ENCODE peak calls at places on chromosomes 3 and 15, in seven cellular contexts. I, V, A, Y, X, C and K are unnamed samples.
A peak's percentile ranks its signal among the peaks of the same experiment; 100 is the strongest.

GRCh38 chr3:13427662-13428603 is 7.8 kb upstream of the NUP210 start:
- DNase-seq in I (no peak), V (no peak), A (no peak), Y (no peak), X (no peak), C (no peak), K (no peak)

GRCh38 chr3:52350436-52350835 is 34.3 kb downstream of the DNAH1 start:
- DNase-seq in I (no peak), V (no peak), A (peak; percentile 48), Y (no peak), X (no peak), C (no peak), K (no peak)

GRCh38 chr15:89642106-89642505 is 13.2 kb downstream of the KIF7 start:
- DNase-seq in I (no peak), V (no peak), A (peak; percentile 48), Y (no peak), X (no peak), C (no peak), K (no peak)

GRCh38 chr3:194029846-194030245 is 106.1 kb upstream of the HES1 start:
- DNase-seq in I (no peak), V (peak; percentile 23), A (no peak), Y (no peak), X (no peak), C (no peak), K (no peak)

GRCh38 chr3:42130007-42130328 is 38.8 kb downstream of the TRAK1 start:
- DNase-seq in I (no peak), V (no peak), A (no peak), Y (no peak), X (no peak), C (no peak), K (no peak)

GRCh38 chr3:159919873-159920272 is 68.8 kb upstream of the IL12A start:
- DNase-seq in I (peak; percentile 48), V (peak; percentile 29), A (no peak), Y (peak; percentile 44), X (no peak), C (peak; percentile 63), K (no peak)

GRCh38 chr3:136787226-136787793 is 31.6 kb upstream of the SLC35G2 start:
- DNase-seq in I (peak; percentile 38), V (no peak), A (no peak), Y (peak; percentile 34), X (no peak), C (peak; percentile 45), K (no peak)

GRCh38 chr3:8441969-8442559 is 59.6 kb upstream of the LMCD1 start:
- DNase-seq in I (peak; percentile 67), V (peak; percentile 30), A (no peak), Y (peak; percentile 84), X (no peak), C (peak; percentile 77), K (no peak)

GRCh38 chr3:35635407-35635806 is 3.9 kb upstream of the ARPP21 start:
- DNase-seq in I (no peak), V (no peak), A (no peak), Y (no peak), X (no peak), C (no peak), K (no peak)

GRCh38 chr3:124250053-124250452 is 258.1 kb upstream of the ROPN1 start:
- DNase-seq in I (peak; percentile 14), V (peak; percentile 52), A (no peak), Y (no peak), X (no peak), C (no peak), K (no peak)

GRCh38 chr3:9194509-9195184 is 54.8 kb downstream of the SRGAP3 start:
- DNase-seq in I (no peak), V (peak; percentile 86), A (no peak), Y (no peak), X (no peak), C (no peak), K (no peak)

GRCh38 chr3:192005989-192006388 is 545.0 kb downstream of the PYDC2 start:
- DNase-seq in I (no peak), V (no peak), A (no peak), Y (no peak), X (no peak), C (no peak), K (no peak)

GRCh38 chr3:159763466-159764210 is 225.0 kb upstream of the IL12A start:
- DNase-seq in I (peak; percentile 81), V (peak; percentile 93), A (peak; percentile 93), Y (peak; percentile 82), X (peak; percentile 80), C (peak; percentile 84), K (peak; percentile 91)

GRCh38 chr3:10757021-10757820 is 58.8 kb upstream of the SLC6A11 start:
- DNase-seq in I (peak; percentile 49), V (peak; percentile 96), A (no peak), Y (peak; percentile 6), X (no peak), C (peak; percentile 13), K (no peak)

GRCh38 chr15:70504988-70505387 is 258.4 kb downstream of the UACA start:
- DNase-seq in I (no peak), V (no peak), A (no peak), Y (no peak), X (no peak), C (no peak), K (no peak)

GRCh38 chr3:177013681-177014280 is 183.5 kb downstream of the TBL1XR1 start:
- DNase-seq in I (no peak), V (no peak), A (no peak), Y (no peak), X (no peak), C (no peak), K (no peak)

GRCh38 chr3:5136619-5137429 is 14.7 kb downstream of the ARL8B start:
- DNase-seq in I (peak; percentile 35), V (peak; percentile 82), A (no peak), Y (peak; percentile 43), X (no peak), C (peak; percentile 28), K (no peak)

GRCh38 chr3:102132370-102132769 is 283.1 kb downstream of the NFKBIZ start:
- DNase-seq in I (no peak), V (no peak), A (no peak), Y (peak; percentile 62), X (peak; percentile 28), C (no peak), K (no peak)

GRCh38 chr15:82647045-82647834 is at the start of gene CPEB1:
- DNase-seq in I (no peak), V (peak; percentile 6), A (peak; percentile 83), Y (peak; percentile 43), X (peak; percentile 83), C (peak; percentile 30), K (no peak)

GRCh38 chr3:108106031-108106430 is 15.2 kb upstream of the CD47 start:
- DNase-seq in I (peak; percentile 30), V (no peak), A (no peak), Y (peak; percentile 84), X (no peak), C (peak; percentile 84), K (no peak)

GRCh38 chr15:79156704-79157375 is 66.3 kb upstream of the RASGRF1 start:
- DNase-seq in I (no peak), V (no peak), A (no peak), Y (no peak), X (no peak), C (no peak), K (no peak)

GRCh38 chr3:101729586-101729985 is 5.2 kb downstream of the CEP97 start:
- DNase-seq in I (no peak), V (no peak), A (no peak), Y (no peak), X (no peak), C (no peak), K (no peak)

GRCh38 chr3:197021231-197021630 is 8.4 kb downstream of the MELTF start:
- DNase-seq in I (no peak), V (no peak), A (no peak), Y (no peak), X (no peak), C (no peak), K (no peak)

GRCh38 chr3:141275032-141275422 is 43.4 kb downstream of the PXYLP1 start:
- DNase-seq in I (peak; percentile 31), V (peak; percentile 91), A (no peak), Y (peak; percentile 44), X (no peak), C (peak; percentile 66), K (no peak)

DNA sequence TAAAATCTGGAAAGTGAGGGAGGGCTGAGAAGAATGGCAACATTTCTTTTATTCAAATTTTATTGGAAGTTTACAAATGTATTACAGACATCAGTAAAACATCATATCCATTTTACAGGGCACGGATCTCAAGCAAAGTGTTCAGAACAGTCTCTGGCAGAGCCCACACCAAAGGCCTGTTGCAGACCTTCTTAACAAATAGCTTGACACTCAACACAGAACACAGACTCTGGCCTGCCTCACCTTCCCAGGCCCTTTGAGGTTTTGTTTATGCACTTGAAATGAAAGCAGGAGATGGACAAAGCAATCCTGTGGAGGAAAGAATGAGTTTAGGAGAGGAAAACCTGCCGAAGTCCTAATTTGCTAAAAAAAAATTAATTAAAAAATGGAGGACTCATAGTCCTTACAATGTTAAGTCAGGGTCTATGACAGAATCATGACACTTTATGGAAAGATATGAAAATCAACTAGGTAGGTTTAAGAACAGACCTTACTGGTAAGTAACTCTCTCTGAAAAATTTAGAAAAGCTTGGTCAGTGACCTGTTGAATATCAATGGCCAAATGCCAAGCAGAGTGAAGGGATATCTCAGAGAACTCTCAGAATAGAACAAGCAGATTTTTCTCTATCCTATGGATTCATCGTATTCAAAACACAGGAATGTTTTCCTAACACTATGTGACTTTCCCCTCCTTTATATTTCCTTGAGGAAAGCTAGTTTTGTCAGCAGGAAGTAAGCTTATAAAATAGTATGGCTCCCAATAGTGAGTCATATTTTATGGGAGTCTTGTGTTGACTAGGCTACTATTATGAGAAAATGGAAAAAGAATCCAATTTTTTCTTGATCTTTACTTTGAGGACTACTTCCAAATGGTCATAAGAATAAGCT is 70.8 kb upstream of the PSMD6 start:
- DNase-seq in I (no peak), V (no peak), A (no peak), Y (no peak), X (no peak), C (no peak), K (no peak)
- TF ChIP-seq CTCF in I (no peak), V (no peak), A (no peak), Y (no peak), X (no peak), C (no peak), K (no peak)

GRCh38 chr3:126472277-126473006 is 3.2 kb downstream of the ZXDC start:
- DNase-seq in I (peak; percentile 96), V (peak; percentile 95), A (peak; percentile 88), Y (peak; percentile 89), X (peak; percentile 55), C (peak; percentile 68), K (peak; percentile 85)
- TF ChIP-seq CTCF in I (no peak), V (no peak), A (no peak), Y (peak; percentile 16), X (peak; percentile 11), C (no peak), K (peak; percentile 29)

DNA sequence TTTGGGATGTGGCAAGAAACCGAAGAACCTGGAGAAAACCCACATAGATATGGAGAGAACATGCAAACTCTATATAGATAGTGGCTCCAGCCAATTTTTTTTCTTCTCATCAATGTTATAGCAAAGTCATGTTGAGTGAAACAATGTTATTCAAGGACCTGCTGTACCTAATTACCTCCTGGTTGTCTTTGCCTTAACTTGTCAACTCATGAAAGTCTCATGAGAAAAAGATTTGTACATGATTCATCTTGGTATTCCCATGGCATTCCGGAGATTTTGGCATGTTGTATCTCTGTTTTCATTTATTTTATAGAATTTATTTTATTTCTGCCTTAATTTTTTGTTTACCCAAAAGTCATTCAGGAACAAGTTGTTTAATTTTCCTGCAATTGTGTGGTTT is 303.8 kb upstream of the CDIN1 start:
- DNase-seq in I (no peak), V (peak; percentile 55), A (no peak), Y (no peak), X (no peak), C (no peak), K (no peak)
- TF ChIP-seq CTCF in I (no peak), V (no peak), A (no peak), Y (no peak), X (no peak), C (no peak), K (no peak)

GRCh38 chr15:42094512-42094963 is at the start of gene PLA2G4D:
- DNase-seq in I (no peak), V (peak; percentile 35), A (no peak), Y (no peak), X (no peak), C (no peak), K (peak; percentile 84)
- TF ChIP-seq CTCF in I (no peak), V (no peak), A (no peak), Y (no peak), X (no peak), C (no peak), K (no peak)